ENCODE peak calls at places on chromosomes 3 and 15, in four cellular contexts. K is kidney, U is IMR-90, L is endothelial cell of umbilical vein. B is an unnamed sample.
A peak's percentile ranks its signal among the peaks of the same experiment; 100 is the strongest.

GRCh38 chr3:33392703-33393125 is 47.5 kb downstream of the UBP1 start:
- DNase-seq in U (peak; percentile 93), L (peak; percentile 92), K (no peak), B (peak; percentile 97)

GRCh38 chr3:38374221-38374620 is 27.6 kb downstream of the XYLB start:
- DNase-seq in U (no peak), L (no peak), K (no peak), B (no peak)

GRCh38 chr3:46395210-46395661 is 11.6 kb downstream of the CCR5AS start:
- DNase-seq in L (no peak), U (peak; percentile 33), K (no peak), B (no peak)

GRCh38 chr15:44541282-44541958 is 4.5 kb downstream of the EIF3J start:
- DNase-seq in U (peak; percentile 90), K (no peak), L (peak; percentile 74), B (peak; percentile 66)

GRCh38 chr3:195715583-195716266 is 5.1 kb upstream of the MUC20 start:
- DNase-seq in L (no peak), U (peak; percentile 57), K (peak; percentile 37), B (peak; percentile 75)

GRCh38 chr3:17605032-17605431 is 137.4 kb downstream of the TBC1D5 start:
- DNase-seq in L (peak; percentile 50), U (peak; percentile 90), K (no peak), B (peak; percentile 92)

GRCh38 chr15:44719293-44719999 is 8.1 kb downstream of the B2M start:
- DNase-seq in U (peak; percentile 69), L (no peak), K (no peak), B (peak; percentile 25)

GRCh38 chr15:23708332-23708731 is 21.2 kb upstream of the NDN start:
- DNase-seq in L (no peak), U (no peak), K (no peak), B (no peak)

GRCh38 chr3:193816656-193817311 is 223.8 kb downstream of the OPA1 start:
- DNase-seq in L (no peak), U (peak; percentile 11), K (peak; percentile 86), B (no peak)

GRCh38 chr3:140242818-140243276 is 307.9 kb downstream of the CLSTN2 start:
- DNase-seq in U (no peak), K (no peak), L (peak; percentile 3), B (no peak)

GRCh38 chr15:101520395-101520794 is 30.9 kb upstream of the PCSK6 start:
- DNase-seq in U (no peak), L (no peak), K (no peak), B (no peak)

DNA sequence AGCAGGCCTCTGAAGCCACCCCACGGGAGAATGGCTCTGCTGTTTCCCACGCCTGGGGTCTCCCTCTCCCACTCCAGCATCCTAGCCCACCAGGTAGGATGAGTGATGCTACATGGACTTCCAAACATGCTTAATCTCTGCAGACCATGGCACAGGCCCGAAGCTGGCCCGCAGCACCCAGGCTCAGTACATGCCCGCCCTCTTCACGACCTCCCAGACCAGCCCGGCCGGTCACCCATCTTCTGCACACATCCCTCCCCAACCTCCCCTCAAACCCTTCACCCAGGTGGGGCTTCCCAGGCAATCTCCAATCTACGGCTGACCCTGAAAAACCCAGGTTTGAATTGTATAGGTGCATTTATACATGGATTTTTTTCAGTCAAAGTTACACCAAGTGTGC is 264.0 kb downstream of the TJP1 start:
- DNase-seq in L (no peak), U (no peak), K (no peak), B (no peak)
- H3K27ac ChIP-seq in L (no peak overlapping the region), U (no peak overlapping the region), K (no peak overlapping the region), B (no peak overlapping the region)

DNA sequence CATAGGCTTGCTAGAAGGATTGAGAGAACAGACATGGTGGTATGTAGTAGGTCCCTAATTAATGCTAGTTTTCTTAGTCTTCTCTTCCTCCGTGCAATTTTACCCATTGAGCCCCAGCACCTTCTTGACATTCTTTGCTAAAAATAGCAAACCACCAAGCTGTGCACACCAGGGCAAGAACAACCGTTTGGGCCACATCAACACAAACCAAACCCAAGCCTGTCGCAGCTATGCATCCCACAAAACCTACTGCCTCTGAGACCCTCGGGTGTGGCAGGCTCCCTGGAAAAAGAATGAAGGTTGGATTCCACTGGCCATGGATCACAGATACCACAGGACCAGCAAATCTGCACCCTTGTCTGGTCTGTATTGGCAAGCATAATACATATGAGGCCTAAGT is 27.1 kb downstream of the HEG1 start:
- DNase-seq in L (no peak), K (no peak), U (no peak), B (no peak)
- H3K9ac ChIP-seq in L (no peak overlapping the region), K (no peak overlapping the region), U (no peak overlapping the region), B (no peak overlapping the region)

DNA sequence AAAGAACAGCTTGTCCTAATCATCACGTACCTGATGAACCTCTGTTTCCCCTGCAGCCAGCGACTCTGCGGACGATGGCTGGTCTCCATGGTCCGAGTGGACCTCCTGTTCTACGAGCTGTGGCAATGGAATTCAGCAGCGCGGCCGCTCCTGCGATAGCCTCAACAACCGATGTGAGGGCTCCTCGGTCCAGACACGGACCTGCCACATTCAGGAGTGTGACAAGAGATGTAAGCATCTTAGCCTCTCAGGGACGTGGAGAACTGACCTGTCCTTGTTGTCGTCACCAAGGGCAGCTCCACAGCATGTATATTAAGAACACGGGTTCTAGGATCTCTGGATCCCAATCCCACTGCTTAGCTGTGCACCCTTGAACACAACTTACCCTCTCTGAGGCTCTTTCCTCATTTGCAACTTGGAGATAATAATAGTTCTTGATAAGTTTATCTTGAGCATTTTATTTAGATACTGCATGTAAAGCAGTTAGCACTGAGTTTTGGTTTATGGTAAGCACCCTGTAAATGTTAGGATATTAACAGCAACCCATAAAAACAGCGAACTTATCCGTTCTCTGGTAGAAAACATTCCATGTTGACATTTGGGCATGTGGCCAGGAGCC is 6.5 kb downstream of the THBS1 start:
- DNase-seq in U (peak; percentile 47), K (peak; percentile 74), L (peak; percentile 74), B (no peak)
- H3K27ac ChIP-seq in U (no peak overlapping the region), K (peak overlapping the region; percentile 33), L (peak overlapping the region; percentile 25), B (no peak overlapping the region)

DNA sequence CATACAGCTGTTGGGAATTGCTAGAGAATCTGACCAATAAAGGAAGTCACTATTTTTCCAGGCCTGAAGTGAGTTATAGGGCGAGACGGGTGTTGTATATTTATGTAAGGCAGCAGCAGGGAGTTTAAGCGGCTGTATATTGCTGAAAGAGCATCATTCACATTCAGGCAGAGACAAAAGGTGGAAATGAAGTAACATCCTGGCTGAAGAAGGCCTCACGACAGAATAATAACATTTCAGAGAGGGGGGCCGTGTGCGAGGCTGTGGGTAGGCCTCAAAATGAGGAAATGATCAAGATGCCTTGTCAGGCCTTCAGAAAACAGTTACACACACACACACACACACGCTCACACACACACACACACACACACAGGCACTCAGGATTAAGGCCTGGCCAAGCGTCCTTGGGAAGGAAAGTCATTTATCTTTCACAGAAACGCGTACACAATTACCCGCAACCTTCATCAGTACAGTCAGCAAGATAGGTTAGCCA is 964.8 kb upstream of the NR2F2 start:
- DNase-seq in U (peak; percentile 83), K (no peak), L (peak; percentile 100), B (no peak)
- H3K9ac ChIP-seq in U (no peak overlapping the region), K (no peak overlapping the region), L (peak overlapping the region; percentile 87), B (no peak overlapping the region)

B was measured in PC-3.